ENCODE peak calls at places on chromosomes 1 and 21, in four cellular contexts. J, R, F and N are unnamed samples.

GRCh38 chr1:227793948-227794812 is 21.3 kb upstream of the PRSS38 start:
- DNase-seq in F (peak; percentile 94), J (peak; percentile 47), R (peak; percentile 47), N (no peak)

GRCh38 chr1:111690306-111690617 is 48.9 kb downstream of the INKA2 start:
- DNase-seq in F (peak; percentile 94), J (no peak), R (peak; percentile 89), N (no peak)

GRCh38 chr1:12549460-12550349 is 68.3 kb downstream of the DHRS3 start:
- DNase-seq in F (peak; percentile 98), R (peak; percentile 99), J (peak; percentile 94), N (peak; percentile 96)

GRCh38 chr1:1208713-1209433 is 2.5 kb upstream of the TNFRSF18 start:
- DNase-seq in J (no peak), F (peak; percentile 51), R (no peak), N (no peak)

GRCh38 chr1:50047916-50048694 is 24.4 kb upstream of the AGBL4 start:
- DNase-seq in J (no peak), F (no peak), R (no peak), N (no peak)

GRCh38 chr1:170310931-170311330 is 165.2 kb downstream of the NTMT2 start:
- DNase-seq in R (no peak), J (no peak), F (no peak), N (no peak)

GRCh38 chr1:209879539-209879938 is 51.8 kb downstream of the UTP25 start:
- DNase-seq in R (no peak), J (peak; percentile 28), F (peak; percentile 58), N (no peak)

GRCh38 chr1:31931241-31932225 is 6.6 kb downstream of the PTP4A2 start:
- DNase-seq in F (peak; percentile 71), R (no peak), J (peak; percentile 56), N (no peak)

GRCh38 chr21:35593000-35593502 is 467.3 kb downstream of the SETD4 start:
- DNase-seq in J (peak; percentile 5), R (peak; percentile 48), F (peak; percentile 81), N (no peak)

GRCh38 chr1:226129230-226129629 is 57.3 kb downstream of the ACBD3 start:
- DNase-seq in R (no peak), J (no peak), F (no peak), N (no peak)

GRCh38 chr21:34156957-34157356 is 83.6 kb downstream of the MRPS6 start:
- DNase-seq in F (no peak), R (no peak), J (no peak), N (no peak)

GRCh38 chr1:55572878-55573734 is 357.9 kb upstream of the USP24 start:
- DNase-seq in F (peak; percentile 93), J (peak; percentile 57), R (peak; percentile 48), N (peak; percentile 13)

GRCh38 chr1:207752456-207753132 is 740 bp downstream of the CD46 start:
- DNase-seq in R (no peak), F (peak; percentile 24), J (peak; percentile 7), N (no peak)

GRCh38 chr1:188499690-188500089 is 1670.9 kb downstream of the PLA2G4A start:
- DNase-seq in R (peak; percentile 5), F (peak; percentile 15), J (no peak), N (no peak)

GRCh38 chr1:55285849-55286248 is 70.7 kb upstream of the USP24 start:
- DNase-seq in J (peak; percentile 57), F (no peak), R (no peak), N (no peak)

GRCh38 chr1:245997471-245998258 is 509.4 kb downstream of the SMYD3 start:
- DNase-seq in F (peak; percentile 82), J (peak; percentile 37), R (peak; percentile 22), N (no peak)

GRCh38 chr1:2611034-2611501 is 21.7 kb downstream of the MMEL1 start:
- DNase-seq in F (peak; percentile 7), J (peak; percentile 70), R (no peak), N (no peak)

GRCh38 chr1:110188116-110188618 is 21.9 kb upstream of the KCNC4 start:
- DNase-seq in J (peak; percentile 54), F (peak; percentile 34), R (peak; percentile 34), N (no peak)

GRCh38 chr1:5423109-5423508 is 569.1 kb downstream of the NPHP4 start:
- DNase-seq in F (no peak), J (peak; percentile 23), R (no peak), N (no peak)

GRCh38 chr1:33502726-33503125 is 30.3 kb downstream of the ZSCAN20 start:
- DNase-seq in J (peak; percentile 16), F (peak; percentile 46), R (peak; percentile 32), N (no peak)

GRCh38 chr21:37266515-37267221 is 466 bp downstream of the VPS26C start:
- DNase-seq in J (peak; percentile 33), F (peak; percentile 38), R (peak; percentile 11), N (no peak)

GRCh38 chr1:225842074-225842473 is 32.1 kb downstream of the EPHX1 start:
- DNase-seq in F (no peak), J (no peak), R (no peak), N (no peak)

GRCh38 chr1:220700591-220701179 is 10.5 kb downstream of the C1orf115 start:
- DNase-seq in R (no peak), F (no peak), J (no peak), N (no peak)

GRCh38 chr1:208235983-208236761 is 8.0 kb downstream of the PLXNA2 start:
- DNase-seq in J (no peak), R (peak; percentile 59), F (peak; percentile 80), N (no peak)

GRCh38 chr1:39258146-39258924 is 53.8 kb downstream of the MACF1 start:
- DNase-seq in J (peak; percentile 86), R (peak; percentile 57), F (peak; percentile 64), N (peak; percentile 32)

GRCh38 chr1:217948741-217949140 is 317.6 kb downstream of the SPATA17 start:
- DNase-seq in F (peak; percentile 4), J (no peak), R (no peak), N (no peak)

GRCh38 chr1:9874412-9874811 is 35.7 kb downstream of the CTNNBIP1 start:
- DNase-seq in R (no peak), F (no peak), J (no peak), N (no peak)

GRCh38 chr1:66521736-66522365 is 12.1 kb upstream of the SGIP1 start:
- DNase-seq in F (peak; percentile 91), R (peak; percentile 70), J (peak; percentile 82), N (peak; percentile 41)

GRCh38 chr1:119960501-119960900 is 64.2 kb upstream of the ADAM30 start:
- DNase-seq in F (peak; percentile 30), R (no peak), J (no peak), N (no peak)

GRCh38 chr1:119956306-119956705 is 60.0 kb upstream of the ADAM30 start:
- DNase-seq in F (peak; percentile 85), R (no peak), J (no peak), N (no peak)

GRCh38 chr1:119959836-119960235 is 63.5 kb upstream of the ADAM30 start:
- DNase-seq in J (no peak), R (no peak), F (no peak), N (no peak)

GRCh38 chr1:119959268-119959667 is 63.0 kb upstream of the ADAM30 start:
- DNase-seq in F (no peak), J (no peak), R (no peak), N (no peak)

DNA sequence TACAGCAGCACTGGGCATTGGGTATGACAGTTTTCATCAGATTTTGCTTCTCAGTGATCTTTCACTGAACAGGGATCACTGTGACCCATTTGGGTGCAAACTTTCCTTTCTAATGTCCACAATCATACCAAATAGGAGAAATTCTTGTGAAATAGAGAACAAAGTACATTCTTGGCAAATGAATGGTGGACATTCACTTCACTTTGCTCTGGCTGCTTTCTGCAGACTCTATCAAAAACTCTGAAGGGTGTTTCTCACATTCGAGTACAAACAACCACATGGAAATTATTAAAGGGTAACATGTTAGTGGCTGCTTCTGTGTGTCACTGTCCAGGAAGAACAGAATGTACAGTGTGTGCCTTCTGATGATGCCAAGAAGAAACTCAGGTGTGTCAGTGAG is 61.9 kb upstream of the ADAM30 start:
- DNase-seq in J (no peak), F (no peak), R (no peak), N (no peak)
- H3K27ac ChIP-seq in J (no peak overlapping the region), F (no peak overlapping the region), R (no peak overlapping the region), N (no peak overlapping the region)

DNA sequence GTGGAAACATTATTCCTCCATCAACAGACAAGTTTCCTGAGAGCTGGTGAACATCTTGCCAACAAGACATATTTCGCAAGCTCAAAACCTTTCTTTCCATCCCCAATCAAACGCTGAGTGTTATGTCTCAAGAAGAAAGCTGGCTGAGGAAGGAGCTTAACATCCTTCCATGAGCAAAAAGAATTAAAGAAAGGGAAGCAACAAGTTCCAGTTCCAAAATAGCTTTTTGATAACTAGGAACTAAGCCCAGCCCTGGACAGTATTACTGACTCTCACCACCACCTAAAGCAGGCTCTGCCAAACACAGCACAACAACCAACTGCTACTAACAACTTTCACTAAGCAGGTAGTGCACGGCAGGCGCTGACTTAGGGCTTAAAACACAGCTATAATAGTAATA is 50.2 kb downstream of the CAPZB start:
- DNase-seq in R (no peak), F (peak; percentile 57), J (no peak), N (no peak)
- H3K27ac ChIP-seq in R (peak overlapping the region; percentile 89), F (peak overlapping the region; percentile 9), J (peak overlapping the region; percentile 77), N (no peak overlapping the region)

GRCh38 chr1:7770620-7770938 is 517 bp upstream of the VAMP3 start:
- DNase-seq in J (no peak), F (no peak), R (no peak), N (no peak)

GRCh38 chr1:7770939-7771672 is at the start of gene VAMP3:
- DNase-seq in J (peak; percentile 95), R (peak; percentile 75), F (peak; percentile 67), N (peak; percentile 17)

GRCh38 chr1:7768583-7768982 is 2.5 kb upstream of the VAMP3 start:
- DNase-seq in R (no peak), J (no peak), F (no peak), N (no peak)

GRCh38 chr1:7769673-7770412 is 1.3 kb upstream of the VAMP3 start:
- DNase-seq in F (no peak), R (no peak), J (no peak), N (no peak)

DNA sequence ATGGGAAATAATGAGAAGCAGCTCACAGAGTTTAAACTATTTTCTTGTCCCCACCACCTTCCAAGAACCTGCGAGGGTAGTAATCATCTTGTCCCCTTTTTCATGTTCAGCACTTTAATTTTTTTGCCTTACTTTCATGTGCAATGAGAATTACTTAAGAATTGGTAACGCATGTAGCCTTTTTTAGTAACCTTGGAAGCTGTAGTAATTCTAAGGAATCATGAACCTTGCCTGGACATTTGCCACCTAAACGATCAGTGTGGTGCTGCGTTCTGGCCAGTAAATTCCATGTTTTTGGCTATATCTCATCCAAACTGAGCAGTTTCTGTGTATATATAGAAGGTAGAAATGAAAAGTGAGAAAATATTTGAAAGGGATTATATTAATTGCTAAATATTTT is 3.9 kb upstream of the VAMP3 start:
- DNase-seq in J (no peak), F (no peak), R (no peak), N (no peak)
- H3K27ac ChIP-seq in J (no peak overlapping the region), F (no peak overlapping the region), R (no peak overlapping the region), N (no peak overlapping the region)

DNA sequence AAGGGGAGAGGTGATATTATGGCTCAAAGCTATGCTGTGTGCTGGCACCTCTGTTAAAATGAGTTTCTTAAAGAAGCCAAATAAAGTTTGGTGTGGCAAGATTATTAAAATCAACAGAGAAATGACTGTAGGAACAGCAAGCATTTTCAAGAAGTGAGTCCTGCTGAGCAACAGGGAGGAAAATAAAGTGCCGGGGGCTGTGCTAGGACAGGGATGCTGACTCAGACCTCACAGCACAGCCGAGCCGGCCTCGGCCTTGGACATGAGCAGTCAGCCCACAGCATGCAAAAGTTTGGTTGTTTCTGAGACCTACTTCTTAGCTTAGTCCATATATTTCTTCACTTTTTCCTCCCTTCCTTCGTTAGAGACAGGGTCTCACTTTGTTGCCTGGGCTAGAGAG is 19.2 kb downstream of the CNIH3 start:
- DNase-seq in F (peak; percentile 87), J (peak; percentile 73), R (peak; percentile 86), N (no peak)
- H3K27ac ChIP-seq in F (peak overlapping the region; percentile 38), J (no peak overlapping the region), R (no peak overlapping the region), N (no peak overlapping the region)